ENCODE peak calls at places on chromosome 15, in five cellular contexts. A is stimulated activated CD4-positive, alpha-beta T cell treated with anti-CD3 and anti-CD28 coated beads, TNF-alpha, amount 100 ng/mL, for 4 hours; C is COR-L47; I is C1 segment of cervical spinal cord; H is occipital lobe. B is an unnamed sample.

GRCh38 chr15:81152339-81152738 is 18.3 kb downstream of the CFAP161 start:
- DNase-seq in C (no peak), A (no peak), H (no peak), I (no peak), B (no peak)

GRCh38 chr15:83200589-83200988 is 7.0 kb downstream of the HDGFL3 start:
- DNase-seq in A (no peak), I (no peak), C (no peak), H (no peak), B (no peak)

GRCh38 chr15:31977812-31978662 is 52.3 kb upstream of the CHRNA7 start:
- DNase-seq in C (peak), I (no peak), H (peak), A (peak), B (no peak)

GRCh38 chr15:39698444-39699390 is 83.9 kb downstream of the FSIP1 start:
- DNase-seq in I (no peak), C (no peak), H (no peak), A (no peak), B (no peak)

GRCh38 chr15:98881526-98882517 is 125.8 kb downstream of the PGPEP1L start:
- DNase-seq in C (peak), I (no peak), A (no peak), H (no peak), B (no peak)

GRCh38 chr15:37933685-37934084 is 755 bp upstream of the TMCO5A start:
- DNase-seq in I (no peak), A (no peak), C (no peak), H (no peak), B (no peak)

GRCh38 chr15:64856429-64857145 is 14.9 kb downstream of the PLEKHO2 start:
- DNase-seq in H (peak), I (peak), A (no peak), C (no peak), B (peak)

GRCh38 chr15:82750831-82751181 is 41.1 kb upstream of the AP3B2 start:
- DNase-seq in C (peak), I (no peak), A (no peak), H (no peak), B (no peak)

GRCh38 chr15:65211157-65211982 is at the start of gene CILP:
- DNase-seq in I (no peak), H (no peak), A (no peak), C (peak), B (no peak)

GRCh38 chr15:48945386-48945785 is 18.3 kb downstream of the SHC4 start:
- DNase-seq in H (no peak), I (no peak), C (no peak), A (no peak), B (no peak)

GRCh38 chr15:74278269-74278668 is 42.1 kb downstream of the CCDC33 start:
- DNase-seq in I (no peak), H (no peak), C (no peak), A (no peak), B (no peak)

GRCh38 chr15:42919308-42919707 is 1.3 kb downstream of the TTBK2 start:
- DNase-seq in H (no peak), I (no peak), C (no peak), A (no peak), B (no peak)

GRCh38 chr15:72786946-72787345 is 3.4 kb upstream of the ADPGK start:
- DNase-seq in H (no peak), I (peak), C (no peak), A (no peak), B (no peak)

GRCh38 chr15:43067717-43068461 is 37.9 kb downstream of the UBR1 start:
- DNase-seq in H (no peak), A (no peak), I (no peak), C (no peak), B (no peak)

GRCh38 chr15:39461536-39462140 is 119.2 kb upstream of the THBS1 start:
- DNase-seq in C (no peak), I (no peak), A (no peak), H (no peak), B (no peak)

GRCh38 chr15:51969728-51970127 is 1.9 kb downstream of the LEO1 start:
- DNase-seq in A (no peak), H (no peak), C (no peak), I (no peak), B (no peak)

GRCh38 chr15:63405159-63405558 is 23.5 kb upstream of the CA12 start:
- DNase-seq in I (no peak), C (no peak), H (no peak), A (no peak), B (no peak)

GRCh38 chr15:69093614-69094013 is 66.8 kb upstream of the GLCE start:
- DNase-seq in C (no peak), I (no peak), H (no peak), A (no peak), B (no peak)

GRCh38 chr15:62164500-62165028 is 521 bp downstream of the C2CD4B start:
- DNase-seq in I (no peak), A (no peak), C (no peak), H (no peak), B (no peak)

GRCh38 chr15:93189562-93189961 is 100.6 kb upstream of the RGMA start:
- DNase-seq in A (no peak), I (no peak), C (no peak), H (no peak), B (no peak)

GRCh38 chr15:58269455-58270414 is 131.6 kb downstream of the AQP9 start:
- DNase-seq in I (no peak), C (peak), H (no peak), A (no peak), B (no peak)

GRCh38 chr15:78565951-78566774 is 843 bp downstream of the CHRNA5 start:
- DNase-seq in H (no peak), I (no peak), A (no peak), C (peak), B (no peak)

GRCh38 chr15:78684645-78685044 is 43.6 kb upstream of the CHRNB4 start:
- DNase-seq in A (no peak), I (no peak), H (no peak), C (no peak), B (no peak)

GRCh38 chr15:90716317-90716975 is 700 bp upstream of the BLM start:
- DNase-seq in A (no peak), C (no peak), I (no peak), H (no peak), B (no peak)

GRCh38 chr15:48644498-48644826 is 1.0 kb downstream of the FBN1 start:
- DNase-seq in C (no peak), H (peak), I (no peak), A (no peak), B (no peak)

GRCh38 chr15:42716626-42717025 is 20.3 kb downstream of the CDAN1 start:
- DNase-seq in C (no peak), A (no peak), I (no peak), H (no peak), B (no peak)

GRCh38 chr15:90547545-90547944 is 17.8 kb downstream of the CRTC3 start:
- DNase-seq in I (no peak), H (no peak), C (no peak), A (no peak), B (no peak)

GRCh38 chr15:64247906-64248541 is 85.2 kb upstream of the PPIB start:
- DNase-seq in H (peak), A (no peak), C (peak), I (no peak), B (peak)

GRCh38 chr15:31554261-31554660 is 227.6 kb downstream of the KLF13 start:
- DNase-seq in C (no peak), I (no peak), A (no peak), H (peak), B (no peak)

GRCh38 chr15:25784876-25785642 is 78.1 kb downstream of the ATP10A start:
- DNase-seq in C (no peak), H (no peak), A (no peak), I (no peak), B (no peak)

GRCh38 chr15:95365615-95366107 is 964.8 kb upstream of the NR2F2 start:
- DNase-seq in C (no peak), A (no peak), H (no peak), I (no peak), B (no peak)

GRCh38 chr15:60935130-60935529 is 294.0 kb downstream of the RORA start:
- DNase-seq in H (no peak), I (no peak), A (no peak), C (no peak), B (peak)

GRCh38 chr15:71725215-71725955 is 85.0 kb upstream of the NR2E3 start:
- DNase-seq in H (no peak), C (no peak), I (no peak), A (no peak), B (no peak)

GRCh38 chr15:98160236-98160635 is 199.7 kb downstream of the ARRDC4 start:
- DNase-seq in A (no peak), C (peak), I (no peak), H (no peak), B (no peak)

B was measured in amygdala.